ENCODE peak calls at places on chromosomes 1 and 21, in five cellular contexts. A, N, V, E and Z are unnamed samples.

GRCh38 chr21:35855463-35855862 is 204.9 kb downstream of the SETD4 start:
- DNase-seq in A (no peak), N (no peak), V (peak), E (no peak), Z (no peak)

GRCh38 chr1:1120096-1120495 is 4.2 kb upstream of the C1orf159 start:
- DNase-seq in A (no peak), N (no peak), V (no peak), E (no peak), Z (no peak)

GRCh38 chr1:18808561-18808960 is 50.9 kb downstream of the TAS1R2 start:
- DNase-seq in A (no peak), N (no peak), V (no peak), E (no peak), Z (no peak)

GRCh38 chr1:28313710-28314510 is 14.9 kb upstream of the MED18 start:
- DNase-seq in A (no peak), N (no peak), V (peak), E (no peak), Z (peak)

GRCh38 chr21:41836166-41837015 is 42.8 kb downstream of the PRDM15 start:
- DNase-seq in A (no peak), N (peak), V (no peak), E (no peak), Z (no peak)

GRCh38 chr1:97875996-97876395 is 44.8 kb downstream of the DPYD start:
- DNase-seq in A (no peak), N (no peak), V (peak), E (no peak), Z (peak)

GRCh38 chr1:193368302-193368701 is 181.9 kb upstream of the B3GALT2 start:
- DNase-seq in A (no peak), N (no peak), V (no peak), E (no peak), Z (no peak)

GRCh38 chr21:25688284-25689035 is 46.2 kb downstream of the ATP5PF start:
- DNase-seq in A (no peak), N (no peak), V (no peak), E (no peak), Z (no peak)

GRCh38 chr1:180152588-180152987 is 2.1 kb upstream of the QSOX1 start:
- DNase-seq in A (no peak), N (no peak), V (no peak), E (no peak), Z (no peak)

GRCh38 chr1:18643154-18644012 is 12.7 kb downstream of the PAX7 start:
- DNase-seq in A (peak), N (no peak), V (no peak), E (peak), Z (no peak)

GRCh38 chr1:145988773-145989172 is 7.6 kb downstream of the TXNIP start:
- DNase-seq in A (no peak), N (no peak), V (no peak), E (no peak), Z (no peak)

GRCh38 chr1:27605796-27606707 is 2.1 kb upstream of the AHDC1 start:
- DNase-seq in A (peak), N (peak), V (peak), E (peak), Z (peak)

GRCh38 chr1:221839321-221839720 is 97.4 kb upstream of the DUSP10 start:
- DNase-seq in A (no peak), N (no peak), V (no peak), E (no peak), Z (no peak)

GRCh38 chr21:45405271-45405818 is 380 bp downstream of the COL18A1 start:
- DNase-seq in A (peak), N (no peak), V (peak), E (peak), Z (no peak)

GRCh38 chr1:8782955-8783354 is 34.5 kb downstream of the RERE start:
- DNase-seq in A (no peak), N (no peak), V (no peak), E (no peak), Z (no peak)

GRCh38 chr1:180173952-180174351 is 19.3 kb downstream of the QSOX1 start:
- DNase-seq in A (no peak), N (no peak), V (no peak), E (no peak), Z (no peak)

GRCh38 chr1:10399487-10399917 is 638 bp downstream of the PGD start:
- DNase-seq in A (no peak), N (peak), V (peak), E (no peak), Z (peak)